ENCODE peak calls at places on chromosomes 2 and 18, in eight cellular contexts. C, H, G, K, I, X, U and Q are unnamed samples.
A peak's percentile ranks its signal among the peaks of the same experiment; 100 is the strongest.

GRCh38 chr18:32049393-32050161 is 31.0 kb downstream of the RNF125 start:
- DNase-seq in H (no peak), C (peak; percentile 42), K (peak; percentile 39), I (no peak), G (no peak), X (peak; percentile 72), U (no peak), Q (no peak)

GRCh38 chr2:12915792-12916191 is 199.1 kb downstream of the TRIB2 start:
- DNase-seq in I (no peak), U (no peak), K (no peak), H (no peak), C (no peak), G (no peak), X (no peak), Q (no peak)

GRCh38 chr2:80153151-80153550 is 151.4 kb downstream of the LRRTM1 start:
- DNase-seq in H (no peak), I (no peak), U (no peak), G (no peak), X (no peak), K (no peak), C (no peak), Q (no peak)

GRCh38 chr2:112634153-112634873 is 11.4 kb upstream of the SLC20A1 start:
- DNase-seq in C (no peak), H (no peak), U (peak; percentile 36), I (no peak), G (no peak), K (no peak), X (no peak), Q (no peak)

GRCh38 chr2:185012643-185013042 is 414.3 kb downstream of the ZNF804A start:
- DNase-seq in G (no peak), H (no peak), I (peak; percentile 18), X (peak; percentile 8), K (no peak), U (no peak), C (no peak), Q (no peak)

GRCh38 chr2:217877866-217878265 is 124.9 kb downstream of the TNS1 start:
- DNase-seq in C (no peak), U (no peak), X (no peak), H (no peak), K (no peak), G (no peak), I (no peak), Q (no peak)

GRCh38 chr2:160825433-160825832 is 331.8 kb upstream of the RBMS1 start:
- DNase-seq in K (no peak), H (no peak), C (no peak), I (no peak), U (no peak), G (no peak), X (no peak), Q (no peak)

GRCh38 chr2:28419003-28419704 is 26.5 kb downstream of the FOSL2 start:
- DNase-seq in G (no peak), I (no peak), U (no peak), X (no peak), H (no peak), K (no peak), C (no peak), Q (no peak)

GRCh38 chr2:151827564-151828142 is 568 bp downstream of the ARL5A start:
- DNase-seq in C (no peak), G (peak; percentile 17), X (peak; percentile 43), H (no peak), I (no peak), K (no peak), U (peak; percentile 23), Q (no peak)

GRCh38 chr2:228875152-228875875 is 395.8 kb downstream of the PID1 start:
- DNase-seq in K (no peak), C (no peak), G (no peak), I (no peak), H (no peak), X (no peak), U (no peak), Q (no peak)

GRCh38 chr2:56671973-56672569 is 488.3 kb downstream of the CCDC85A start:
- DNase-seq in G (no peak), I (no peak), K (no peak), H (no peak), U (no peak), C (no peak), X (no peak), Q (no peak)

GRCh38 chr18:75105551-75106254 is 103.2 kb downstream of the PTGR3 start:
- DNase-seq in K (no peak), H (peak; percentile 79), I (no peak), U (no peak), G (no peak), X (no peak), C (no peak), Q (peak; percentile 45)

GRCh38 chr2:117980783-117981676 is 32.8 kb downstream of the CCDC93 start:
- DNase-seq in U (no peak), H (no peak), C (no peak), I (no peak), X (no peak), K (no peak), G (no peak), Q (no peak)

GRCh38 chr18:27778441-27778840 is 398.5 kb downstream of the CDH2 start:
- DNase-seq in G (no peak), X (no peak), I (no peak), K (no peak), H (no peak), U (no peak), C (no peak), Q (no peak)

GRCh38 chr18:58892536-58892935 is 27.9 kb downstream of the ZNF532 start:
- DNase-seq in G (no peak), H (no peak), K (no peak), C (no peak), I (no peak), U (no peak), X (no peak), Q (no peak)
- H3K4me3 ChIP-seq in G (no peak overlapping the region), H (no peak overlapping the region), K (no peak overlapping the region), C (no peak overlapping the region), I (no peak overlapping the region), U (no peak overlapping the region), X (no peak overlapping the region), Q (no peak overlapping the region)

DNA sequence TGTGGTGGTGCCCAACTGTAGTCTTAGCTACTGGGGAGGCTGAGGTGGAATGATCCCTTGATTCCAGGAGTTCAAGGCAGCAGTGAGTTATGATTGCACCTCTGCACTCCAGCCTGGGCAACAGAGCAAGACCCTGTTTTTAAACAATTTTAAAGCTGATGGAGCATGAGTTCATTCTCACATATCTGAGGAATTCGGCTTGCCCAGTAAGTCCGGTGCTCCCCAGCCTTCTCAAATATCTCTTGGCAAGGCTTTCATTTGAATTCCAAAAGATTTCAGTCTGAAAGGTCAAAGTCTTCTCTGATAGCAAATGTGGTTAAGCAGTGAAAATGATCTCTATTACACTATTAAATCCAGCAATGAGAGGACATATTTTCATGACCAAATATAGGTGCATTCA is 27.9 kb downstream of the PIEZO2 start:
- DNase-seq in I (no peak), G (no peak), K (no peak), H (no peak), C (no peak), U (no peak), X (no peak), Q (no peak)
- H3K4me1 ChIP-seq in I (no peaks in the 10 kb centered on the region), G (no peaks in the 10 kb centered on the region), K (no peaks in the 10 kb centered on the region), H (peaks cover 15% of the 10 kb centered on the region), C (no peaks in the 10 kb centered on the region), U (no peaks in the 10 kb centered on the region), X (no peaks in the 10 kb centered on the region), Q (peaks cover 13% of the 10 kb centered on the region)

DNA sequence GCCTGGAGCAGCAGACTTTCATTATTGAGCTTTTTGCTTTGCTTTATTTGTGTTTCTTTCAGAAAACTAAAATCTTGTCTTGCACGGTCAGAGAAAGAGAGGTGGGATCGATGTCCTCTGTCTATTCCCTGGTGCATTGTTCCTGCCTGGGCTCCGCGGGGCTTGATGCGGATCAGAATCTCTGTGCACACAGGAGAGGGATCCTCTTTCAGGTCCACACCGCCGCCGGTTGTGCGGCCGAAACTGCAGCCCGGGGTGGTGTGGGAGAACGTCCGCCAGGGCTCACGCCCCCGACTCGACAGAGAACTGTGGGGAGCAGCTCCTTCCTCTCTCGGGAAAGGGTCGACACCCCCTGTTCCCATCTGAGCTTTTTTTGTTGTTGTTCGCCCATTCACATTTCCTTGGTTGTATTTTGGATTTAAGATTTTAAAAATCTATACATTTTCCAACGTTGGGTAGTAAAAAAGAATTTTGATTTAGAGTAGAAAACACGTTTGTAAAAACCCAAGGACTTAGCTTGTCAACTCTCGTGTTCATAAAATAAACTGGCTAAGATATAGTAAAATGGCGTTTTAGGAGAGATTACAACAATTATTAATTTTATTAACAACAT is 23.6 kb upstream of the ZNF516 start:
- DNase-seq in U (no peak), H (no peak), I (no peak), G (peak; percentile 72), X (no peak), K (peak; percentile 55), C (peak; percentile 61), Q (no peak)
- H3K4me3 ChIP-seq in U (peak overlapping the region; percentile 13), H (peak overlapping the region; percentile 30), I (no peak overlapping the region), G (peak overlapping the region; percentile 31), X (no peak overlapping the region), K (peak overlapping the region; percentile 29), C (peak overlapping the region; percentile 39), Q (no peak overlapping the region)

GRCh38 chr18:22344908-22345670 is 72.6 kb downstream of the CTAGE1 start:
- DNase-seq in X (no peak), H (no peak), K (no peak), C (no peak), G (no peak), U (peak; percentile 63), I (no peak), Q (no peak)
- H3K4me1 ChIP-seq in X (no peaks in the 10 kb centered on the region), H (peaks cover 14% of the 10 kb centered on the region), K (peaks cover 14% of the 10 kb centered on the region), C (peaks cover 60% of the 10 kb centered on the region), G (peaks cover 8% of the 10 kb centered on the region), U (peaks cover 58% of the 10 kb centered on the region), I (peaks cover 29% of the 10 kb centered on the region), Q (peaks cover 7% of the 10 kb centered on the region)

DNA sequence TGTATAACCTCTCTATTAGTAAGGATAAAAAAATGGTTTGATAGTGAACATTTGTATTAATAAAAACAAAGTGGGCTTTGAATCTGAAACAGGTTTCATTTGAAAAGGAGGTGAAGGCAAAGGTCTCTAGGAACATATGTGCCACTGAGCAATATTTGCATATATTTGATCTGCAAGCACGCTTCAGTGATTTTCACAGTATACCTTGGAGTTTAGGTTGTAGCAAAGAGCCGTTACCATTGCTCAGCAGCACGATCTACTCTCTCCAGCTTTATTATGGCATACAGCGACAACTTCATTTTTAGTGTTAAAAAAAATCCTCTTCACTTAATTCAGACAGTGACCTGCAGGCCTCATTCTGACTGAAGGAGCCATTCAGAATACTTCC is 75.8 kb upstream of the ZEB2 start:
- DNase-seq in C (no peak), I (no peak), K (no peak), X (no peak), H (no peak), G (no peak), U (no peak), Q (no peak)
- H3K4me3 ChIP-seq in C (no peak overlapping the region), I (no peak overlapping the region), K (no peak overlapping the region), X (no peak overlapping the region), H (no peak overlapping the region), G (no peak overlapping the region), U (no peak overlapping the region), Q (no peak overlapping the region)

GRCh38 chr2:134253804-134254203 is at the start of gene MGAT5:
- DNase-seq in I (no peak), K (no peak), C (no peak), X (no peak), U (no peak), H (no peak), G (peak; percentile 17), Q (no peak)
- H3K4me1 ChIP-seq in I (no peaks in the 10 kb centered on the region), K (peaks cover 6% of the 10 kb centered on the region), C (peaks cover 75% of the 10 kb centered on the region), X (peaks cover 34% of the 10 kb centered on the region), U (peaks cover 78% of the 10 kb centered on the region), H (peaks cover 27% of the 10 kb centered on the region), G (no peaks in the 10 kb centered on the region), Q (no peaks in the 10 kb centered on the region)